ENCODE peak calls at places on chromosome 6, in ten cellular contexts. I is activated gamma-delta T cell treated with Interleukin-2 at 50 U/mL for 16 hours; T is GF-D8; J is CD14-positive monocyte; Z is lower lobe of right lung; G is NCI-H1092 treated with DMSO at 0.1 percent for 48 hours; O is GDM1; K is activated CD8-positive, alpha-beta memory T cell treated with anti-CD3 and anti-CD28 coated beads for 4 hours; B is T-cell; Y is sigmoid colon. L is an unnamed sample.

GRCh38 chr6:80771941-80772340 is 665.5 kb downstream of the BCKDHB start:
- DNase-seq in I (no peak), T (no peak), J (no peak), Z (no peak), G (no peak), O (no peak), K (no peak), B (no peak), Y (no peak), L (no peak)

GRCh38 chr6:123447315-123447937 is 189.3 kb downstream of the TRDN start:
- DNase-seq in I (no peak), T (no peak), J (no peak), Z (no peak), G (no peak), O (no peak), K (no peak), B (no peak), Y (no peak), L (no peak)

GRCh38 chr6:110063864-110064263 is 85.8 kb downstream of the GPR6 start:
- DNase-seq in I (no peak), T (no peak), J (no peak), Z (no peak), G (no peak), O (no peak), K (no peak), B (no peak), Y (no peak), L (no peak)

GRCh38 chr6:119147101-119148053 is 68.9 kb upstream of the FAM184A start:
- DNase-seq in I (no peak), T (peak), J (peak), Z (peak), G (no peak), O (peak), K (peak), B (no peak), Y (peak), L (no peak)

GRCh38 chr6:25613415-25613814 is 38.6 kb upstream of the SCGN start:
- DNase-seq in I (no peak), T (no peak), J (no peak), Z (no peak), G (no peak), O (no peak), K (no peak), B (no peak), Y (no peak), L (no peak)

GRCh38 chr6:51350308-51350904 is 531.7 kb downstream of the TFAP2B start:
- DNase-seq in I (no peak), T (no peak), J (no peak), Z (no peak), G (no peak), O (no peak), K (no peak), B (no peak), Y (no peak), L (no peak)

GRCh38 chr6:156425374-156425773 is 351.8 kb upstream of the ARID1B start:
- DNase-seq in I (no peak), T (no peak), J (no peak), Z (no peak), G (no peak), O (no peak), K (no peak), B (no peak), Y (no peak), L (no peak)

GRCh38 chr6:68757821-68758220 is 122.7 kb downstream of the ADGRB3 start:
- DNase-seq in I (no peak), T (no peak), J (no peak), Z (no peak), G (no peak), O (no peak), K (no peak), B (no peak), Y (no peak), L (no peak)

GRCh38 chr6:167709196-167709595 is 117.5 kb upstream of the AFDN start:
- DNase-seq in I (no peak), T (no peak), J (no peak), Z (no peak), G (no peak), O (no peak), K (no peak), B (no peak), Y (no peak), L (no peak)

L was measured in natural killer cell treated with Interleukin-12 subunit alpha and Interleukin-12 subunit beta and Interleukin-15 and Interleukin-18, amount 100 ng/mL, for 72 hours.